ENCODE peak calls at places on chromosomes 6 and 20, in five cellular contexts. A is A549; K is CD4-positive, alpha-beta T cell; B is stimulated activated CD4-positive, alpha-beta T cell treated with anti-CD3 and anti-CD28 coated beads, Interleukin-12 subunit alpha, Interleukin-12 subunit beta, amount 100 ng/mL, for 24 hours; T is sciatic nerve. Q is an unnamed sample.

GRCh38 chr6:163186527-163186926 is 228.0 kb upstream of the QKI start:
- DNase-seq in A (no peak), K (no peak), B (no peak), T (no peak), Q (no peak)

GRCh38 chr6:22236626-22237414 is 60.0 kb downstream of the PRL start:
- DNase-seq in A (peak; percentile 92), K (no peak), B (no peak), T (no peak), Q (peak; percentile 84)

GRCh38 chr6:53484409-53485280 is 60.3 kb downstream of the GCLC start:
- DNase-seq in A (peak; percentile 67), K (peak; percentile 77), B (peak; percentile 63), T (peak; percentile 91), Q (peak; percentile 64)

GRCh38 chr6:135086414-135086764 is 31.8 kb upstream of the HBS1L start:
- DNase-seq in A (no peak), K (no peak), B (no peak), T (no peak), Q (no peak)

GRCh38 chr6:169859978-169860703 is 108.7 kb downstream of the ERMARD start:
- DNase-seq in A (no peak), K (no peak), B (no peak), T (peak; percentile 42), Q (no peak)

GRCh38 chr6:143014764-143015163 is 45.9 kb upstream of the AIG1 start:
- DNase-seq in A (no peak), K (no peak), B (no peak), T (no peak), Q (no peak)

GRCh38 chr6:17015144-17015543 is 86.7 kb upstream of the STMND1 start:
- DNase-seq in A (no peak), K (no peak), B (no peak), T (no peak), Q (no peak)

GRCh38 chr20:10673176-10673830 is 496 bp downstream of the JAG1 start:
- DNase-seq in A (no peak), K (no peak), B (no peak), T (peak; percentile 69), Q (peak; percentile 24)

GRCh38 chr6:1856381-1856780 is 246.7 kb downstream of the FOXC1 start:
- DNase-seq in A (no peak), K (no peak), B (no peak), T (peak; percentile 76), Q (peak; percentile 9)

GRCh38 chr6:73418081-73418741 is 23.6 kb downstream of the DDX43 start:
- DNase-seq in A (no peak), K (no peak), B (no peak), T (no peak), Q (no peak)

Q was measured in ACHN.